ENCODE peak calls at places on chromosomes 2 and 18, in four cellular contexts. M is chondrocyte, T is A172, V is hypothalamus. Y is an unnamed sample.
A peak's percentile ranks its signal among the peaks of the same experiment; 100 is the strongest.

GRCh38 chr2:17643031-17643615 is 102.6 kb downstream of the VSNL1 start:
- DNase-seq in V (no peak), T (peak; percentile 96), M (no peak), Y (peak; percentile 92)

GRCh38 chr2:188046437-188046836 is 245.2 kb upstream of the GULP1 start:
- DNase-seq in M (no peak), V (no peak), T (peak; percentile 67), Y (no peak)

GRCh38 chr2:120238728-120239487 is 13.7 kb upstream of the RALB start:
- DNase-seq in V (no peak), M (no peak), T (peak; percentile 98), Y (peak; percentile 93)

GRCh38 chr18:48777026-48777736 is 173.6 kb downstream of the SMAD7 start:
- DNase-seq in V (peak; percentile 63), M (no peak), T (peak; percentile 24), Y (peak; percentile 65)

GRCh38 chr2:193841389-193842150 is 1646.8 kb upstream of the TMEFF2 start:
- DNase-seq in T (no peak), M (no peak), V (no peak), Y (no peak)

GRCh38 chr2:63842149-63843061 is 709 bp downstream of the UGP2 start:
- DNase-seq in T (peak; percentile 8), V (no peak), M (no peak), Y (peak; percentile 53)

GRCh38 chr2:6896930-6897759 is 19.6 kb downstream of the RSAD2 start:
- DNase-seq in V (no peak), T (peak; percentile 48), M (no peak), Y (peak; percentile 37)

GRCh38 chr2:85660725-85661124 is 7.3 kb downstream of the SFTPB start:
- DNase-seq in V (no peak), T (no peak), M (no peak), Y (no peak)